ENCODE peak calls at places on chromosome 18, in four cellular contexts. D, Y, M and L are unnamed samples.

GRCh38 chr18:715626-716025 is 3.2 kb upstream of the ENOSF1 start:
- DNase-seq in M (no peak), Y (no peak), D (no peak), L (no peak)

GRCh38 chr18:75247041-75247551 is 36.5 kb downstream of the TSHZ1 start:
- DNase-seq in D (no peak), Y (no peak), M (no peak), L (no peak)

GRCh38 chr18:44229693-44230108 is 451.0 kb upstream of the SETBP1 start:
- DNase-seq in D (peak), Y (no peak), M (peak), L (no peak)

GRCh38 chr18:48926420-48926857 is 24.3 kb downstream of the SMAD7 start:
- DNase-seq in D (no peak), Y (no peak), M (no peak), L (no peak)

GRCh38 chr18:25990473-25990872 is 99.9 kb downstream of the SS18 start:
- DNase-seq in D (no peak), M (no peak), Y (no peak), L (no peak)

GRCh38 chr18:13823707-13824395 is at the start of gene MC5R:
- DNase-seq in D (peak), M (peak), Y (peak), L (peak)

GRCh38 chr18:48777026-48777736 is 173.6 kb downstream of the SMAD7 start:
- DNase-seq in M (peak), Y (peak), D (peak), L (peak)

GRCh38 chr18:13165636-13166423 is 52.7 kb upstream of the LDLRAD4 start:
- DNase-seq in Y (no peak), M (no peak), D (no peak), L (peak)

GRCh38 chr18:44195394-44196140 is 485.1 kb upstream of the SETBP1 start:
- DNase-seq in D (no peak), Y (no peak), M (no peak), L (no peak)

GRCh38 chr18:48820483-48821250 is 130.1 kb downstream of the SMAD7 start:
- DNase-seq in D (peak), M (no peak), Y (peak), L (no peak)